ENCODE peak calls at places on chromosomes 3 and 15, in ten cellular contexts. M is psoas muscle, L is hepatocyte, F is vagina, I is pancreas, N is Panc1, W is SK-N-SH, V is HCT116, R is colonic mucosa, P is brain microvascular endothelial cell. H is an unnamed sample.

GRCh38 chr15:90035835-90036220 is 34.7 kb downstream of the ZNF710 start:
- DNase-seq in P (no peak), M (peak; percentile 57), N (no peak), W (no peak), V (no peak), I (no peak), L (no peak), R (no peak), F (no peak), H (no peak)

GRCh38 chr15:66240240-66240842 is 13.2 kb downstream of the MEGF11 start:
- DNase-seq in F (no peak), V (no peak), L (no peak), I (no peak), W (no peak), P (no peak), N (no peak), R (no peak), M (no peak), H (no peak)

GRCh38 chr3:50194903-50195500 is 3.6 kb downstream of the GNAT1 start:
- DNase-seq in W (peak; percentile 87), F (no peak), N (no peak), V (peak; percentile 42), R (no peak), M (no peak), P (no peak), L (peak; percentile 52), I (peak; percentile 30), H (peak; percentile 57)

GRCh38 chr3:61531528-61531927 is 29.8 kb upstream of the PTPRG start:
- DNase-seq in N (no peak), W (no peak), R (no peak), V (no peak), P (no peak), I (no peak), F (no peak), L (no peak), M (no peak), H (no peak)

GRCh38 chr3:185365281-185366211 is 2.6 kb downstream of the MAP3K13 start:
- DNase-seq in M (no peak), L (no peak), I (peak; percentile 46), R (peak; percentile 52), W (no peak), P (no peak), V (no peak), N (no peak), F (no peak), H (no peak)

GRCh38 chr3:144039661-144040060 is 68.0 kb downstream of the DIPK2A start:
- DNase-seq in W (no peak), I (no peak), L (no peak), M (no peak), N (no peak), V (no peak), P (no peak), R (no peak), F (no peak), H (peak; percentile 24)

GRCh38 chr15:69117431-69117841 is 43.0 kb upstream of the GLCE start:
- DNase-seq in I (no peak), V (no peak), R (no peak), N (no peak), M (no peak), P (no peak), L (no peak), W (peak; percentile 28), F (no peak), H (peak; percentile 38)

GRCh38 chr3:13040381-13041074 is 32.7 kb downstream of the IQSEC1 start:
- DNase-seq in M (no peak), I (no peak), W (peak; percentile 70), F (no peak), L (no peak), V (no peak), P (no peak), R (no peak), N (no peak), H (no peak)

DNA sequence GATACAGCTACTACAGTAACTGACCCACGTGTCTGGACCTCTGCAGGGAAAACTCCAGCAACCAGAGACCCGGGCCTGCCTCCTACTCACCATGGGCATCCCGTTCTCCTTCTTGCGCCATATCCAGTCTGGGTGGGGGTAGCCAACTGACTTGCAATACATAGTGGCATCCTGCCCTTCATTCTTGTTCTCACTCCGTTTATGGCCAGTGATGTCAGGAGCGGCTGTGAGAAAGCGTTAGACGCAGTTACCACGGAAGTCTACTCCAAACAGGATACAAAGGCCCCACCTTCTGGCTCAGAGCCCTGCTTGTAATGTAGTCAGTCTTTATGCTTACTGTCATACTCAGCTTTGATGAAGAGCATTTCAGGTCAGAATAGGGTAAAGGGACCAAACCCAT is 59.6 kb downstream of the NPTN start:
- DNase-seq in P (peak; percentile 25), W (no peak), L (peak; percentile 49), F (no peak), R (peak; percentile 91), N (no peak), M (no peak), V (no peak), I (no peak), H (peak; percentile 84)
- H3K27ac ChIP-seq in P (no peak overlapping the region), W (no peak overlapping the region), L (peak overlapping the region; percentile 73), F (no peak overlapping the region), R (peak overlapping the region; percentile 80), N (no peak overlapping the region), M (no peak overlapping the region), V (no peak overlapping the region), I (no peak overlapping the region), H (peak overlapping the region; percentile 81)

GRCh38 chr3:39210078-39210477 is 17.7 kb upstream of the XIRP1 start:
- DNase-seq in F (no peak), P (no peak), L (no peak), M (no peak), I (no peak), V (no peak), W (no peak), N (no peak), R (no peak), H (no peak)

GRCh38 chr3:39209329-39209970 is 17.1 kb upstream of the XIRP1 start:
- DNase-seq in R (no peak), N (no peak), I (no peak), L (no peak), W (no peak), P (no peak), M (no peak), V (no peak), F (no peak), H (no peak)

GRCh38 chr3:39205919-39206516 is 13.6 kb upstream of the XIRP1 start:
- DNase-seq in M (no peak), V (no peak), L (no peak), W (no peak), P (no peak), I (no peak), F (no peak), N (no peak), R (no peak), H (no peak)

GRCh38 chr3:39207361-39208192 is 15.2 kb upstream of the XIRP1 start:
- DNase-seq in R (peak; percentile 7), P (no peak), M (no peak), W (no peak), V (no peak), N (no peak), I (no peak), F (no peak), L (no peak), H (no peak)

DNA sequence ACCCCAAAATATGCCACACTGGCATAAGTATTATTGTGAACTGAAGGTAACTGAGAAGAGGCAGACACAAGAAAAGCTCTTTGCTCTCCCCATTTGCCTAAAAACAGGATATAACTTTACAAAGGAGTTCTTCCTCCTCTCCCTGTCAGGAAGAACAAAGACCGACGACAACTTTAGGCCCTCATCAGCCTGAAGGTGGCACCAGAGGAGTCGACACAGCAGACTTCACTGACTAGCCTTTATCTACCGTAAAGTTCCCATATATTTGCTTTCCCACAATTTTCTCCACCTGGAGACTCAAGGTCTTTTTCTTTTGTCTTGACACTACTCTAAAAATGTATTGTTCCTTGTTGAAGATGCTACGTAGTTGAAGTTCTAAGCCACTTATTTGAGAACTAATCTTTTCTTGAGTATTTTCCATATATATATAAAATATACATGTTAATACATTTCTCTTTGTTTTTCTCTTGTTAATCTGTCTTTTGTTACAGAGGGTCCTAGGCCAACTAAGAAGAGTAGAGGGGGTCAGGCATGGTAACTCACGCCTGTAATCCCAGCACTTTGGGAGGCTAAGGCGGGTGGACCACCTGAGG is 16.2 kb upstream of the XIRP1 start:
- DNase-seq in N (peak; percentile 25), V (peak; percentile 54), L (peak; percentile 76), P (peak; percentile 47), F (no peak), M (peak; percentile 72), I (peak; percentile 31), R (peak; percentile 73), W (peak; percentile 38), H (peak; percentile 27)
- TF ChIP-seq CTCF in N (peak; percentile 72), V (peak; percentile 67), L (peak; percentile 58), P (peak; percentile 85), F (peak; percentile 32), M (peak; percentile 69), I (no peak), R (peak; percentile 40), W (peak; percentile 61), H (peak; percentile 51)

GRCh38 chr15:74496648-74497047 is 35.7 kb upstream of the UBL7 start:
- DNase-seq in W (no peak), P (no peak), V (no peak), N (no peak), I (no peak), M (no peak), R (no peak), L (no peak), F (no peak), H (no peak)
- H3K27ac ChIP-seq in W (no peak overlapping the region), P (no peak overlapping the region), V (no peak overlapping the region), N (no peak overlapping the region), I (no peak overlapping the region), M (no peak overlapping the region), R (no peak overlapping the region), L (no peak overlapping the region), F (no peak overlapping the region), H (no peak overlapping the region)

GRCh38 chr3:9795212-9795611 is 2.3 kb downstream of the ARPC4 start:
- DNase-seq in P (no peak), I (no peak), N (no peak), F (no peak), M (no peak), W (no peak), V (no peak), L (no peak), R (no peak), H (no peak)

GRCh38 chr3:9791790-9792404 is 376 bp downstream of the TADA3 start:
- DNase-seq in M (no peak), F (no peak), I (no peak), N (no peak), P (no peak), L (no peak), W (no peak), R (no peak), V (no peak), H (no peak)

GRCh38 chr3:9792405-9793160 is at the start of the genes ARPC4 and TADA3:
- DNase-seq in M (peak; percentile 96), N (peak; percentile 88), I (peak; percentile 85), F (no peak), R (peak; percentile 94), V (peak; percentile 94), W (peak; percentile 94), P (peak; percentile 93), L (peak; percentile 95), H (peak; percentile 89)

GRCh38 chr3:9793161-9793781 is 389 bp downstream of the ARPC4 start:
- DNase-seq in W (peak; percentile 35), V (no peak), R (peak; percentile 60), P (peak; percentile 40), L (peak; percentile 67), M (peak; percentile 63), N (no peak), I (no peak), F (no peak), H (no peak)

DNA sequence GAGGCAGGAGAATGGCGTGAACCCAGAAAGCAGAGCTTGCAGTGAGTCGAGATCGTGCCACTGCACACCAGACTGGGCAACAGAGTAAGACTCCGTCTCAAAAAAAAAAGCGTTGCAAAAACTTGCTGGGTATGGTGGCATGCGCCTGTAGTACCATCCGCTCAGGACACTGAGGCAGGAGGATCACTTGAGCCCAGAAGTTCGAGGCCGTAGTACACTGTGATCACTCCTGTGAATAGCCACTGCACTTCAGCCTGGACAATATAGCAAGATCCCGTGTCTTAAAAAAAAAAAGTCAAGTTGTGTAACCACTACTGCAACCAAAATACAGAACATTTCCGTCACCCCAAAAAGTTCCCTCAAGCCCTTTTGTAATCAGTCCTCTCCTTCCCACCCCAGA is 1.5 kb downstream of the ARPC4 start:
- DNase-seq in R (no peak), P (no peak), M (no peak), N (no peak), V (no peak), F (no peak), I (no peak), L (no peak), W (no peak), H (no peak)
- TF ChIP-seq CTCF in R (no peak), P (no peak), M (no peak), N (no peak), V (no peak), F (no peak), I (no peak), L (no peak), W (no peak), H (no peak)

H was measured in RWPE1.